ENCODE peak calls at places on chromosomes 11 and 22, in nine cellular contexts. M is GM23338; O is mucosa of descending colon; A is adrenal gland; G is CD8-positive, alpha-beta memory T cell; C is right lobe of liver; E is thyroid gland; K is left ventricle myocardium inferior; U is cardiac muscle cell. H is an unnamed sample. For H3K36me3 and H3K4me1, the result is how much of the 10 kb centered on the place peaks cover.

GRCh38 chr11:72635309-72635915 is 38.8 kb downstream of the PDE2A start:
- DNase-seq in M (no peak), O (no peak), A (no peak), G (no peak), C (no peak), E (no peak), K (no peak), U (no peak), H (no peak)

GRCh38 chr11:67523556-67524479 is 572 bp upstream of the CABP2 start:
- DNase-seq in M (no peak), O (peak), A (no peak), G (no peak), C (no peak), E (no peak), K (no peak), U (no peak), H (no peak)

GRCh38 chr11:36109850-36110606 is 166.2 kb downstream of the LDLRAD3 start:
- DNase-seq in M (peak), O (no peak), A (no peak), G (no peak), C (no peak), E (no peak), K (no peak), U (no peak), H (no peak)

GRCh38 chr11:94131363-94132115 is 2.9 kb downstream of the PANX1 start:
- DNase-seq in M (no peak), O (no peak), A (peak), G (no peak), C (peak), E (peak), K (no peak), U (no peak), H (no peak)

GRCh38 chr11:288328-289144 is at the start of gene PGGHG:
- DNase-seq in M (no peak), O (peak), A (peak), G (peak), C (peak), E (peak), K (peak), U (peak), H (peak)

GRCh38 chr11:68118753-68119448 is 2.3 kb downstream of the CHKA start:
- DNase-seq in M (no peak), O (peak), A (peak), G (no peak), C (no peak), E (peak), K (no peak), U (peak), H (peak)

GRCh38 chr11:125947419-125948277 is 1.8 kb downstream of the VSIG10L2 start:
- DNase-seq in M (no peak), O (no peak), A (no peak), G (no peak), C (no peak), E (no peak), K (no peak), U (no peak), H (no peak)

GRCh38 chr11:72684236-72684912 is 10.2 kb upstream of the PDE2A start:
- DNase-seq in M (peak), O (no peak), A (peak), G (peak), C (no peak), E (peak), K (peak), U (peak), H (peak)

GRCh38 chr11:87425391-87425790 is 387.7 kb downstream of the TMEM135 start:
- DNase-seq in M (no peak), O (no peak), A (no peak), G (no peak), C (no peak), E (no peak), K (no peak), U (no peak), H (no peak)

GRCh38 chr11:85948884-85949283 is 93.7 kb downstream of the CCDC83 start:
- DNase-seq in M (no peak), O (no peak), A (no peak), G (no peak), C (no peak), E (no peak), K (no peak), U (no peak), H (no peak)

GRCh38 chr11:93020248-93021088 is 51.0 kb downstream of the MTNR1B start:
- DNase-seq in M (no peak), O (no peak), A (peak), G (no peak), C (no peak), E (no peak), K (no peak), U (no peak), H (no peak)

GRCh38 chr22:46618104-46618647 is 2.0 kb upstream of the GRAMD4 start:
- DNase-seq in M (no peak), O (no peak), A (no peak), G (no peak), C (no peak), E (no peak), K (no peak), U (no peak), H (no peak)

GRCh38 chr22:46617250-46618103 is 2.7 kb upstream of the GRAMD4 start:
- DNase-seq in M (no peak), O (no peak), A (peak), G (no peak), C (no peak), E (no peak), K (no peak), U (no peak), H (no peak)

GRCh38 chr22:46619240-46619829 is 851 bp upstream of the GRAMD4 start:
- DNase-seq in M (no peak), O (no peak), A (peak), G (no peak), C (no peak), E (no peak), K (no peak), U (no peak), H (no peak)

GRCh38 chr22:46619830-46620501 is at the start of gene GRAMD4:
- DNase-seq in M (no peak), O (peak), A (peak), G (no peak), C (no peak), E (peak), K (peak), U (no peak), H (peak)

DNA sequence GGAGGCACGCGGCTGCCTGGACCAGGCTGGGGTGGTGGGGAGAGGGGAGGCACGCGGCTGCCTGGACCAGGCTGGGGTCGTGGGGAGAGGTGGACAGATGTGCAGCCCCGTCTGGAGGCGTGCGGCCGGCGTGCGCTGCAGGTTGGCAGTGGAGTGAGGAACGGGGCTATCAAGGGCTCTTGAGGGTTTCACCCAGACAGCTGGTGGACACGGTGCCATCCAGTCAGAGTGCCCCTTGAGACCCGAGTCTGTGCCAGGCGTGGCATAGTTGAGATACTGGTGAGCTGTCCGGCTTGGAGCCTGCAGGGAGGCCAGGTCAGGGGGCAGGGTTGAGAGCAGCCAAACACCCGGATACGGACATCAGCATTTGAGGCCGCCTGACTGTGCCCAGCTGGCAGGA is 1.5 kb upstream of the GRAMD4 start:
- DNase-seq in M (no peak), O (no peak), A (peak), G (no peak), C (no peak), E (peak), K (peak), U (no peak), H (no peak)
- H3K36me3 ChIP-seq in M (under half), O (under half), A (under half), G (under half), C (under half), E (under half), K (under half), U (under half), H (under half)

DNA sequence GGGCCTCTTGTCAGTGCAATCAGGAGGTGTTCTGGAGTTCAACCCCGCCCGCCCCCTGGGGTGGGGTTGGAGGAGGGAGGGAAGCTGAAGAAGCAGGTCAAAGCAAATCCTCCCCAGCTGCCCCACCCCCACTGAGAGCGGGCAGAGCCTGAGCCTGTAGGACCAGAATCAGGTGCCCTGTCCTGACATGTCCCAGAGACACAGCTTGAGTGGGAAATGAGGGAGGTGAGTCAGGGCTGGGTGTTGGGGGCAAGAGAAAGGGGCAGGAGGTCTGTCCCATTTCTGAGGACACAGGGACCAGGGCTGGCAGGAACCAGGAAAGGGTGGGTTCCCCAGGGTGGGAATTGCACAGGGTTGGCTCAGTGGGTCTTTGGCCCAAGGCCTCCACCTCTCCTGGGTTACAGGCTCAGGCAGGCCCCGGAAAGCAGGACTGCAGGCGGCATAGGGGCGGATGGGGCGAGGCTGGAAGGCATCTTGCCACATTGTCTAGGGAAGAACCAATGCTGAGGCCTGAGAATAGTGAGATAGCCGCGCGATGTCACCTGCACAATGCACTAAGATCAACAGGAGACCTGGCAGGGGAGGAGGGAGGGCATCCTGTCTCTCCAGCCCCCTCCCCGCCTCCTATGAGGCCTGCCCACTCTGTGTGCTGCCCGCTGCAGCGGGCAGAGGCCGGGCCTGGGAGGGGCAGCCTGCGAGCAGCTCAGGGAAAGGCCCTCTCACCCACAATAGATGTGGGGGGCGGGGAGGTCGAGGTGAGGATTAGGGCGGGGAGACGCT is 32.4 kb downstream of the NECTIN1 start:
- DNase-seq in M (peak), O (peak), A (no peak), G (no peak), C (no peak), E (no peak), K (no peak), U (no peak), H (no peak)
- H3K4me1 ChIP-seq in M (under half), O (under half), A (under half), G (under half), C (under half), E (under half), K (half or more), U (under half), H (under half)

GRCh38 chr11:132644511-132644910 is 887.8 kb downstream of the OPCML start:
- DNase-seq in M (no peak), O (no peak), A (no peak), G (no peak), C (no peak), E (no peak), K (no peak), U (no peak), H (no peak)

GRCh38 chr11:132643239-132643638 is 889.1 kb downstream of the OPCML start:
- DNase-seq in M (no peak), O (no peak), A (no peak), G (no peak), C (no peak), E (no peak), K (no peak), U (no peak), H (no peak)

GRCh38 chr11:132640952-132641351 is 891.3 kb downstream of the OPCML start:
- DNase-seq in M (no peak), O (no peak), A (no peak), G (no peak), C (no peak), E (no peak), K (no peak), U (no peak), H (no peak)

GRCh38 chr11:132638421-132638820 is 893.9 kb downstream of the OPCML start:
- DNase-seq in M (no peak), O (no peak), A (no peak), G (no peak), C (no peak), E (no peak), K (no peak), U (no peak), H (no peak)

DNA sequence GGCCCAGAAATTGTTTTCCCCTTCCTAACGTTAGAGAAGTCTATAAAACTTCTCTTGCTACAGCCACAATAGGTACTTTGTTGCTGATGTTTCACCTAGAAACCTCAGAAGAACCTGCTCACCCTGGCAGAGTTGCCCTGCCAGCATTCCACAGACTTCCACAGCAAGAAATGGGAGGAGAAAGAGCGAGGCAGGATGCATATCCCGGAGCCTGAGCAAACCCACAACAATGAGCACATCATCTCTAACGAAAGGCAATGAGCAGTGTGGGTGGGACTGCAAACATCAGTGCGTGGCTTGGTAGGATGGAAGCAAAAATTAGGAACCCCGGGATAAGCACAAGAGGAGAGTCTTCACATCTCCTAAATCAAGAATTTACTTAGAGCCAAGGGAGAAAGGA is 892.3 kb downstream of the OPCML start:
- DNase-seq in M (no peak), O (no peak), A (no peak), G (no peak), C (no peak), E (no peak), K (no peak), U (no peak), H (no peak)
- H3K36me3 ChIP-seq in M (under half), O (under half), A (under half), G (under half), C (under half), E (under half), K (under half), U (under half), H (under half)

GRCh38 chr22:37507731-37508130 is 11.5 kb downstream of the CARD10 start:
- DNase-seq in M (no peak), O (no peak), A (no peak), G (no peak), C (no peak), E (no peak), K (no peak), U (no peak), H (no peak)
- H3K4me1 ChIP-seq in M (under half), O (under half), A (under half), G (under half), C (under half), E (under half), K (half or more), U (under half), H (under half)

GRCh38 chr11:131198646-131199285 is 171.6 kb upstream of the NTM start:
- DNase-seq in M (no peak), O (no peak), A (no peak), G (no peak), C (no peak), E (peak), K (no peak), U (no peak), H (no peak)

GRCh38 chr11:131198161-131198560 is 172.3 kb upstream of the NTM start:
- DNase-seq in M (no peak), O (no peak), A (no peak), G (no peak), C (no peak), E (no peak), K (no peak), U (no peak), H (no peak)

GRCh38 chr11:131192628-131193027 is 177.8 kb upstream of the NTM start:
- DNase-seq in M (no peak), O (no peak), A (no peak), G (no peak), C (no peak), E (no peak), K (no peak), U (no peak), H (no peak)

GRCh38 chr11:131193101-131193501 is 177.3 kb upstream of the NTM start:
- DNase-seq in M (no peak), O (no peak), A (no peak), G (no peak), C (no peak), E (no peak), K (no peak), U (no peak), H (no peak)

DNA sequence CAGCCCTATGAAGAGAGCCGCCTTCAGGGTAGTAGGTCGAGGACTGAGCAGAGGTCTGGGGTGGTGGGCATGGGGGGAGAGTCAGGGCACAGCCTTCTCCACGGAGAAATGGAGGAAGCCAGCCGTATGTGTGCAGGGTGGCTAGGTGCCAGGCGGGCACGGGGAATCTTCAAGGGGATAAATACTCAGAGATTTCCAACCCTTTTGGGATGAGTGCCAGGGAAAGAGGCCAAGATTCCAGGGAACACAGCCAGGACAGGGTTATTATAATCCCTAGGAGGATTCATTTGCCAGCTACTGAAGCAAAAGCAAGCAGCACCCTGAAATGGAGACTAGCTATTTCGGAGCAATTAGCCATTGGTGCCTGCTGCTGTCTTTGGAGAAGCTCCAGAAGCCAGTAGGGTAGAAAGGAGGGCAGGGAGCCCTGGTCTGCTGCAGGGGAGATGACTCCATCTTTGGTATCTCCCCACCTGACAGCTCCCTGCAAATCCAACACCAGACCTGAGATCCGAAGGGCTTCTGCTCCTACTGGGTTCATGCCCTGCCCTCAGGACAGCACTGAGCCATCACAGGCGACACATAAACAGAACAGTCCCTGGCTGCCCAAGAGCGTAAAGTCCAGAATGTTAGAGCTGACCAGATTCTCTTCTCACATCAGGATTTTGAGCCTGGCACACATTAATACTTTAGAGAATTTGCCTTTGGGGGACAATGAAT is 174.5 kb upstream of the NTM start:
- DNase-seq in M (no peak), O (no peak), A (peak), G (no peak), C (no peak), E (peak), K (peak), U (no peak), H (peak)
- H3K36me3 ChIP-seq in M (under half), O (under half), A (under half), G (under half), C (under half), E (under half), K (under half), U (under half), H (under half)

GRCh38 chr11:66413167-66413566 is 7.7 kb upstream of the NPAS4 start:
- DNase-seq in M (no peak), O (no peak), A (no peak), G (no peak), C (no peak), E (no peak), K (no peak), U (no peak), H (no peak)

GRCh38 chr11:66414120-66414934 is 6.5 kb upstream of the NPAS4 start:
- DNase-seq in M (peak), O (no peak), A (no peak), G (no peak), C (no peak), E (no peak), K (no peak), U (no peak), H (no peak)

GRCh38 chr11:66417000-66417399 is 3.8 kb upstream of the NPAS4 start:
- DNase-seq in M (peak), O (no peak), A (no peak), G (no peak), C (no peak), E (no peak), K (no peak), U (no peak), H (no peak)

GRCh38 chr11:66418168-66418985 is 2.5 kb upstream of the NPAS4 start:
- DNase-seq in M (peak), O (no peak), A (peak), G (peak), C (no peak), E (peak), K (peak), U (peak), H (peak)

GRCh38 chr11:66415423-66415822 is 5.4 kb upstream of the NPAS4 start:
- DNase-seq in M (no peak), O (no peak), A (no peak), G (no peak), C (no peak), E (no peak), K (no peak), U (no peak), H (no peak)
- H3K4me1 ChIP-seq in M (half or more), O (under half), A (under half), G (under half), C (under half), E (under half), K (under half), U (under half), H (under half)

DNA sequence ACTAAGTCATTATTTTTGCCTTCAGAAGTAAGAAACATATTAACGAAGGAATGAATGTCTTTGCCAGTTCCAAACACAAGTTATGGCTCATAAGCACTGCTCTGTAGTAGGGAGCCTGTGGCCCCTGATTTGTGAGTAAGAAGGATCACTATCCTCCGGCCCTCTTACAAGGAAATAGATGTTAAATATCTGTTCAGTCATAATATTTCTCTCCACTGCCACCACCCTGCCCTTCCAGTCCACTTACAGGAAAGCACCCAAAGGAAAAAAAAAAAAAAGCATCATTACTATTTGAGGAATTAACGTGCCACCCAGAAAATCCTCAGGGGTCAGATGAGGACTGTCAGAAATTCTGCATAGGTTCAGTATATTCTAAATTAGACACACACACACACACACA is 123.4 kb downstream of the ETS1 start:
- DNase-seq in M (no peak), O (no peak), A (no peak), G (no peak), C (no peak), E (no peak), K (no peak), U (no peak), H (no peak)
- H3K36me3 ChIP-seq in M (under half), O (under half), A (under half), G (half or more), C (under half), E (under half), K (under half), U (under half), H (under half)

DNA sequence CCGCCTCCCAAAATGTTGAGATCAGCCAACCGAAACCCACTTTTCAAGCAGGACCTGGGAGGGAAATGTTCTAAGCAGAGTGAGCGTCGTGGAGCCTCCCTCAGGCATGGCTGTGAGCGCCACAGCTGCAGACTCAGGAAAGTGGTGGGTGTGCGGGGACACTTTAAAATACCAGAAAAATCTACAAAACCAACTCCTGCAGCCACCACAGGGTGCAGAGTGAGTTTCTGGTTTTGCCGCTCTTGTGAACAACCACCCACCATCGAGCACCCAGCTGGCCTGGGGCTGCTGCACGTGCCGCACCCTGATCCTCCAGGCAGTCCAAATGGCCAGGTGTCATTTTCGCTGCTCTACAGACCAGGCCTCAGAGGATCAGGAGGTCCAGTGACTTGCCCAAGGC is 46.9 kb downstream of the CELSR1 start:
- DNase-seq in M (no peak), O (no peak), A (no peak), G (no peak), C (no peak), E (no peak), K (no peak), U (no peak), H (no peak)
- H3K4me1 ChIP-seq in M (under half), O (under half), A (under half), G (under half), C (under half), E (under half), K (under half), U (under half), H (under half)

GRCh38 chr11:45967506-45967905 is 45.0 kb downstream of the LARGE2 start:
- DNase-seq in M (no peak), O (no peak), A (no peak), G (no peak), C (no peak), E (no peak), K (no peak), U (no peak), H (no peak)
- H3K36me3 ChIP-seq in M (under half), O (under half), A (under half), G (under half), C (under half), E (under half), K (half or more), U (under half), H (under half)

H was measured in SJCRH30.